ENCODE peak calls at places on chromosome 20, in eight cellular contexts. X, V, G, B, T, H, Z and S are unnamed samples.

GRCh38 chr20:60009826-60010616 is 51.8 kb downstream of the CDH26 start:
- DNase-seq in X (peak; percentile 31), V (no peak), G (peak; percentile 65), B (no peak), T (no peak), H (peak; percentile 79), Z (no peak), S (peak; percentile 11)

GRCh38 chr20:25000268-25000801 is 7.8 kb upstream of the APMAP start:
- DNase-seq in X (peak; percentile 98), V (peak; percentile 55), G (no peak), B (no peak), T (no peak), H (no peak), Z (no peak), S (peak; percentile 94)

GRCh38 chr20:35269055-35269781 is 8.7 kb downstream of the MMP24OS start:
- DNase-seq in X (peak; percentile 67), V (peak; percentile 82), G (peak; percentile 86), B (peak; percentile 57), T (no peak), H (peak; percentile 93), Z (peak; percentile 93), S (peak; percentile 77)

GRCh38 chr20:46599227-46599987 is 49.0 kb upstream of the OCSTAMP start:
- DNase-seq in X (no peak), V (no peak), G (no peak), B (no peak), T (no peak), H (no peak), Z (no peak), S (no peak)

GRCh38 chr20:25738198-25738597 is 41.5 kb upstream of the ZNF337 start:
- DNase-seq in X (peak; percentile 89), V (no peak), G (no peak), B (no peak), T (no peak), H (no peak), Z (no peak), S (peak; percentile 17)

GRCh38 chr20:34017610-34018009 is 23.9 kb downstream of the RALY start:
- DNase-seq in X (peak; percentile 58), V (no peak), G (no peak), B (no peak), T (peak; percentile 50), H (no peak), Z (no peak), S (peak; percentile 92)

GRCh38 chr20:47311967-47312681 is 44.4 kb downstream of the ZMYND8 start:
- DNase-seq in X (no peak), V (no peak), G (no peak), B (no peak), T (no peak), H (no peak), Z (no peak), S (no peak)

GRCh38 chr20:13392391-13392790 is 171.3 kb downstream of the ISM1 start:
- DNase-seq in X (no peak), V (no peak), G (no peak), B (no peak), T (peak; percentile 97), H (no peak), Z (no peak), S (no peak)

GRCh38 chr20:60447703-60448102 is 489.5 kb downstream of the CDH26 start:
- DNase-seq in X (no peak), V (peak; percentile 47), G (no peak), B (no peak), T (no peak), H (no peak), Z (no peak), S (peak; percentile 69)

GRCh38 chr20:59748555-59749292 is 144.4 kb downstream of the PHACTR3 start:
- DNase-seq in X (no peak), V (no peak), G (no peak), B (no peak), T (no peak), H (no peak), Z (no peak), S (peak; percentile 93)

GRCh38 chr20:31863296-31864085 is 6.8 kb downstream of the DUSP15 start:
- DNase-seq in X (no peak), V (no peak), G (no peak), B (no peak), T (no peak), H (no peak), Z (no peak), S (no peak)

GRCh38 chr20:33521461-33521860 is 31.6 kb downstream of the CBFA2T2 start:
- DNase-seq in X (no peak), V (no peak), G (no peak), B (peak; percentile 58), T (no peak), H (no peak), Z (no peak), S (no peak)

GRCh38 chr20:54140927-54141566 is 32.7 kb downstream of the CYP24A1 start:
- DNase-seq in X (peak; percentile 97), V (no peak), G (no peak), B (no peak), T (no peak), H (no peak), Z (no peak), S (peak; percentile 77)

GRCh38 chr20:54048489-54048888 is 21.9 kb downstream of the BCAS1 start:
- DNase-seq in X (no peak), V (no peak), G (no peak), B (no peak), T (no peak), H (no peak), Z (no peak), S (peak; percentile 71)

GRCh38 chr20:10558635-10559187 is 115.1 kb downstream of the JAG1 start:
- DNase-seq in X (peak; percentile 92), V (no peak), G (peak; percentile 66), B (no peak), T (no peak), H (no peak), Z (no peak), S (peak; percentile 71)

GRCh38 chr20:23212482-23212881 is 126.4 kb upstream of the CD93 start:
- DNase-seq in X (peak; percentile 8), V (no peak), G (no peak), B (no peak), T (no peak), H (no peak), Z (no peak), S (no peak)

GRCh38 chr20:24699321-24700165 is 230.1 kb downstream of the SYNDIG1 start:
- DNase-seq in X (no peak), V (no peak), G (no peak), B (no peak), T (no peak), H (no peak), Z (no peak), S (peak; percentile 46)

GRCh38 chr20:23419995-23420901 is 1.0 kb downstream of the NAPB start:
- DNase-seq in X (peak; percentile 61), V (peak; percentile 71), G (peak; percentile 70), B (peak; percentile 45), T (peak; percentile 53), H (peak; percentile 20), Z (peak; percentile 60), S (peak; percentile 84)

GRCh38 chr20:11867286-11867921 is 50.3 kb upstream of the BTBD3 start:
- DNase-seq in X (no peak), V (no peak), G (no peak), B (no peak), T (no peak), H (no peak), Z (no peak), S (peak; percentile 25)

GRCh38 chr20:45083127-45083526 is 17.8 kb downstream of the KCNS1 start:
- DNase-seq in X (peak; percentile 8), V (no peak), G (no peak), B (no peak), T (no peak), H (no peak), Z (no peak), S (no peak)

GRCh38 chr20:45087115-45087785 is 13.7 kb downstream of the KCNS1 start:
- DNase-seq in X (peak; percentile 36), V (no peak), G (no peak), B (no peak), T (no peak), H (no peak), Z (no peak), S (peak; percentile 38)

GRCh38 chr20:45087814-45088213 is 13.1 kb downstream of the KCNS1 start:
- DNase-seq in X (peak; percentile 70), V (no peak), G (no peak), B (no peak), T (no peak), H (no peak), Z (no peak), S (peak; percentile 80)

GRCh38 chr20:45085867-45086266 is 15.1 kb downstream of the KCNS1 start:
- DNase-seq in X (no peak), V (no peak), G (no peak), B (no peak), T (no peak), H (peak; percentile 26), Z (no peak), S (no peak)

DNA sequence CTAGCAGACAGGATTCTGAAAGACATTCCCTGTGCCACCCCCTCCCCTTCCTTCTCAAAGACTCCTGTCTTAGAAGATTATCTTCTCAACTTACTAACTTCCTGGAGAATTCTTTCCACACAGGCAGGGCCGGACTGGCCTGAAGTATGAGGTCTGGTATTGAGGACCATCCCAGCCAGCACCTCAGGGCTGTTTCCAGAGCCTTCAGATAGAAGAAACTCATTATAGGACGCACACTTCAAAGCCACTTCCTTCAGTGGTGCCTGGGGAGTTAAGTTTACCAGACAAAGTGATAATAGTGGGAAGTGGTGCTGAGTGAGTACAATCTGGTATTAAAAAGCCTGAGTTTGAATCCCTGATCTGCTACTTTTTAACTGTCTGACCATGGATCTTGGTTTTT is 15.6 kb downstream of the KCNS1 start:
- DNase-seq in X (no peak), V (no peak), G (no peak), B (no peak), T (no peak), H (no peak), Z (no peak), S (no peak)
- H3K9me2 ChIP-seq in X (no peaks in the 10 kb centered on the region), V (no peaks in the 10 kb centered on the region), G (no peaks in the 10 kb centered on the region), B (no peaks in the 10 kb centered on the region), T (no peaks in the 10 kb centered on the region), H (no peaks in the 10 kb centered on the region), Z (no peaks in the 10 kb centered on the region), S (peaks cover 7% of the 10 kb centered on the region)

DNA sequence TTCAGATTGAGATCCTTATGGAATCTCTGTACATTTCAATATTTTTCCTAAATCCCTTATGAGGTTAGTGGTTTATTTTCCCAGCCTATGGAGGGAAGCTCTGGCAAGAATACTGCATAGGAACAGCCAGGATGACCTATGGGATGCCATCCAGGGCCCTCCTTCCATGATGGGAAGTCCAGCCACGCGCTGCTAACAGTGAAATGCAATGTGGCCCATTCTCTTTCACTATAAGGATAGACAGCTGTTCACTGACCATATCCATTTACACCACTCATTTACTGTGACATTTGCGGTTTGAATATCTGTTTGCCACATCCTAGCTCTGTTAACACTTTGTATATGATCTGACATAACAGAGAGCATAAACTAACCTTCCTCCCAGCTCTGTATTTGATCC is 471.7 kb downstream of the CBLN4 start:
- DNase-seq in X (no peak), V (no peak), G (no peak), B (no peak), T (no peak), H (no peak), Z (no peak), S (no peak)
- H3K9me2 ChIP-seq in X (no peaks in the 10 kb centered on the region), V (no peaks in the 10 kb centered on the region), G (no peaks in the 10 kb centered on the region), B (no peaks in the 10 kb centered on the region), T (no peaks in the 10 kb centered on the region), H (no peaks in the 10 kb centered on the region), Z (no peaks in the 10 kb centered on the region), S (no peaks in the 10 kb centered on the region)

GRCh38 chr20:51484141-51484815 is 58.2 kb downstream of the NFATC2 start:
- DNase-seq in X (no peak), V (no peak), G (no peak), B (no peak), T (no peak), H (no peak), Z (no peak), S (peak; percentile 36)
- H3K9me2 ChIP-seq in X (no peaks in the 10 kb centered on the region), V (no peaks in the 10 kb centered on the region), G (no peaks in the 10 kb centered on the region), B (no peaks in the 10 kb centered on the region), T (no peaks in the 10 kb centered on the region), H (no peaks in the 10 kb centered on the region), Z (no peaks in the 10 kb centered on the region), S (no peaks in the 10 kb centered on the region)

GRCh38 chr20:3865152-3865886 is 18.7 kb downstream of the MAVS start:
- DNase-seq in X (no peak), V (no peak), G (no peak), B (no peak), T (no peak), H (no peak), Z (no peak), S (no peak)
- H3K9me2 ChIP-seq in X (no peaks in the 10 kb centered on the region), V (no peaks in the 10 kb centered on the region), G (no peaks in the 10 kb centered on the region), B (no peaks in the 10 kb centered on the region), T (no peaks in the 10 kb centered on the region), H (no peaks in the 10 kb centered on the region), Z (no peaks in the 10 kb centered on the region), S (no peaks in the 10 kb centered on the region)